ENCODE peak calls at places on chromosomes 4 and X, in seven cellular contexts. B is lung; W is Right ventricle myocardium superior; U is activated T-cell treated with anti-CD3 and anti-CD28 coated beads, Interleukin-2, amount 50 U/mL, for 4 hours; P is CD4-positive, alpha-beta T cell; R is GM23338; J is RCC 7860. V is an unnamed sample.

GRCh38 chr4:151700566-151701316 is 60.1 kb downstream of the GATB start:
- DNase-seq in U (no peak), P (no peak), W (no peak), J (no peak), B (no peak), R (no peak), V (no peak)

GRCh38 chrX:9466711-9467110 is 1.9 kb downstream of the TBL1X start:
- DNase-seq in B (no peak), R (no peak), U (no peak), W (no peak), P (no peak), J (no peak), V (no peak)

GRCh38 chrX:47562615-47563243 is 1.7 kb downstream of the ARAF start:
- DNase-seq in J (no peak), B (no peak), R (peak), U (no peak), P (no peak), W (no peak), V (peak)

GRCh38 chrX:107014927-107015326 is 14.9 kb upstream of the MORC4 start:
- DNase-seq in P (no peak), J (no peak), W (no peak), R (no peak), B (no peak), U (no peak), V (no peak)

GRCh38 chr4:169571435-169571834 is 40.9 kb downstream of the NEK1 start:
- DNase-seq in W (no peak), J (no peak), P (no peak), U (no peak), R (no peak), B (no peak), V (no peak)

GRCh38 chr4:7757501-7758443 is 181.9 kb downstream of the AFAP1 start:
- DNase-seq in W (peak), P (no peak), R (no peak), J (no peak), U (no peak), B (no peak), V (no peak)

GRCh38 chrX:13170966-13171558 is 126.6 kb upstream of the FAM9C start:
- DNase-seq in R (no peak), B (no peak), U (no peak), W (no peak), J (no peak), P (no peak), V (no peak)

GRCh38 chr4:10295326-10295725 is 161.9 kb downstream of the ZNF518B start:
- DNase-seq in R (no peak), P (no peak), W (no peak), B (no peak), J (no peak), U (no peak), V (no peak)

GRCh38 chrX:16786791-16787735 is 797 bp downstream of the TXLNG start:
- DNase-seq in J (no peak), P (peak), U (peak), R (peak), W (no peak), B (no peak), V (peak)

GRCh38 chr4:140633951-140634350 is 65.2 kb upstream of the UCP1 start:
- DNase-seq in W (no peak), B (no peak), P (no peak), U (no peak), J (no peak), R (no peak), V (no peak)

GRCh38 chrX:84046403-84046984 is 141.5 kb downstream of the RPS6KA6 start:
- DNase-seq in W (no peak), B (no peak), P (no peak), R (peak), J (no peak), U (no peak), V (peak)

V was measured in endothelial cell.